ENCODE peak calls at places on chromosomes 2 and 18, in four cellular contexts. A is anterior cingulate cortex; R is stimulated activated CD4-positive, alpha-beta T cell treated with anti-CD3 and anti-CD28 coated beads, Interleukin-1b, Interleukin-23, amount 100 ng/mL, for 1 hour; E is HTR-8/SVneo. J is an unnamed sample.

GRCh38 chr2:21096458-21096857 is 27.3 kb upstream of the TDRD15 start:
- DNase-seq in A (no peak), E (no peak), R (no peak), J (no peak)

GRCh38 chr2:238557431-238557830 is 130.7 kb downstream of the ASB1 start:
- DNase-seq in A (no peak), R (no peak), E (no peak), J (no peak)

GRCh38 chr2:121748202-121748601 is 7.2 kb upstream of the TSN start:
- DNase-seq in E (no peak), A (no peak), R (no peak), J (no peak)

GRCh38 chr18:51527826-51528225 is 330.3 kb upstream of the MEX3C start:
- DNase-seq in R (no peak), E (no peak), A (no peak), J (no peak)

GRCh38 chr2:160674076-160674630 is 180.5 kb upstream of the RBMS1 start:
- DNase-seq in R (no peak), E (no peak), A (no peak), J (no peak)

GRCh38 chr2:76174505-76174904 is 463.8 kb upstream of the GCFC2 start:
- DNase-seq in E (no peak), R (no peak), A (no peak), J (no peak)

GRCh38 chr18:66993492-66993891 is 389.6 kb upstream of the CDH19 start:
- DNase-seq in R (no peak), A (no peak), E (no peak), J (no peak)

GRCh38 chr2:25089605-25090424 is 47.9 kb downstream of the EFR3B start:
- DNase-seq in E (no peak), R (no peak), A (no peak), J (no peak)

GRCh38 chr18:49845629-49846252 is 32.4 kb upstream of the ACAA2 start:
- DNase-seq in R (no peak), A (no peak), E (no peak), J (no peak)

GRCh38 chr2:69789129-69789528 is 40.3 kb upstream of the GMCL1 start:
- DNase-seq in A (no peak), E (peak), R (no peak), J (no peak)

GRCh38 chr2:202494300-202494699 is 118.2 kb downstream of the BMPR2 start:
- DNase-seq in E (no peak), A (peak), R (no peak), J (peak)

GRCh38 chr18:55585586-55586521 is 2.1 kb downstream of the TCF4 start:
- DNase-seq in A (peak), R (no peak), E (no peak), J (peak)

GRCh38 chr18:27839141-27839540 is 337.8 kb downstream of the CDH2 start:
- DNase-seq in A (no peak), E (no peak), R (no peak), J (peak)

GRCh38 chr2:227610123-227610522 is 4.5 kb downstream of the SCYGR3 start:
- DNase-seq in E (no peak), A (no peak), R (no peak), J (no peak)

GRCh38 chr2:237171396-237171795 is 85.7 kb downstream of the COPS8 start:
- DNase-seq in E (peak), A (no peak), R (no peak), J (peak)

GRCh38 chr2:102660574-102660973 is 41.2 kb downstream of the SLC9A2 start:
- DNase-seq in E (no peak), R (no peak), A (no peak), J (no peak)

GRCh38 chr2:212288308-212288707 is 250.3 kb downstream of the ERBB4 start:
- DNase-seq in E (no peak), A (no peak), R (no peak), J (no peak)

GRCh38 chr2:67169417-67170140 is 227.6 kb upstream of the ETAA1 start:
- DNase-seq in R (no peak), E (no peak), A (no peak), J (no peak)

J was measured in MG63.